ENCODE peak calls at places on chromosomes 3 and 15, in ten cellular contexts. P is NCI-H524, W is NCI-H1092 treated with DMSO at 0.1 percent for 48 hours, Q is astrocyte of the spinal cord, Z is cardiac fibroblast, H is SIG-M5, T is AG04450, U is NAMALWA, V is head of caudate nucleus, R is fibroblast of the conjunctiva. S is an unnamed sample.
A peak's percentile ranks its signal among the peaks of the same experiment; 100 is the strongest.

GRCh38 chr3:150721285-150722130 is 17.8 kb upstream of the ERICH6 start:
- DNase-seq in P (peak; percentile 82), W (peak; percentile 77), Q (peak; percentile 76), Z (peak; percentile 78), H (peak; percentile 35), T (peak; percentile 36), U (peak; percentile 89), V (no peak), R (peak; percentile 61), S (no peak)

GRCh38 chr15:83698294-83698693 is 44.4 kb downstream of the ADAMTSL3 start:
- DNase-seq in P (no peak), W (no peak), Q (peak; percentile 22), Z (peak; percentile 25), H (no peak), T (no peak), U (no peak), V (no peak), R (peak; percentile 4), S (no peak)

GRCh38 chr3:173238091-173238490 is 97.1 kb upstream of the SPATA16 start:
- DNase-seq in P (no peak), W (no peak), Q (no peak), Z (no peak), H (no peak), T (no peak), U (no peak), V (no peak), R (no peak), S (no peak)

GRCh38 chr3:101512521-101513418 is at the start of gene SENP7:
- DNase-seq in P (peak; percentile 89), W (peak; percentile 88), Q (peak; percentile 86), Z (peak; percentile 88), H (no peak), T (peak; percentile 44), U (peak; percentile 82), V (peak; percentile 68), R (peak; percentile 78), S (no peak)

GRCh38 chr3:24299801-24300626 is 194.6 kb downstream of the THRB start:
- DNase-seq in P (no peak), W (no peak), Q (peak; percentile 53), Z (peak; percentile 86), H (no peak), T (no peak), U (no peak), V (no peak), R (no peak), S (no peak)

GRCh38 chr3:115657168-115657567 is 33.9 kb downstream of the GAP43 start:
- DNase-seq in P (no peak), W (no peak), Q (no peak), Z (no peak), H (no peak), T (no peak), U (peak; percentile 7), V (no peak), R (no peak), S (no peak)

GRCh38 chr15:89171136-89172072 is 50.0 kb downstream of the RLBP1 start:
- DNase-seq in P (peak; percentile 57), W (peak; percentile 21), Q (peak; percentile 48), Z (peak; percentile 59), H (no peak), T (no peak), U (peak; percentile 36), V (peak; percentile 21), R (no peak), S (no peak)

GRCh38 chr15:45168751-45169551 is 18.8 kb downstream of the SHF start:
- DNase-seq in P (peak; percentile 76), W (no peak), Q (no peak), Z (no peak), H (no peak), T (no peak), U (no peak), V (no peak), R (no peak), S (no peak)

GRCh38 chr15:31239409-31239808 is 87.2 kb upstream of the KLF13 start:
- DNase-seq in P (no peak), W (no peak), Q (no peak), Z (no peak), H (no peak), T (no peak), U (no peak), V (no peak), R (no peak), S (no peak)

GRCh38 chr3:48885753-48886152 is 12.9 kb downstream of the SLC25A20 start:
- DNase-seq in P (no peak), W (no peak), Q (no peak), Z (peak; percentile 14), H (no peak), T (no peak), U (no peak), V (no peak), R (no peak), S (no peak)

GRCh38 chr3:183233986-183234385 is 19.1 kb upstream of the B3GNT5 start:
- DNase-seq in P (no peak), W (no peak), Q (no peak), Z (no peak), H (no peak), T (no peak), U (no peak), V (no peak), R (no peak), S (no peak)

S was measured in AG04449.